ENCODE peak calls at places on chromosomes 6 and 20, in eight cellular contexts. U is RWPE1; Z is HFF-Myc; H is cardiac muscle cell; V is Panc1; Q is CD8-positive, alpha-beta T cell; F is stomach; E is fibroblast of the aortic adventitia. M is an unnamed sample.

GRCh38 chr6:11732036-11732545 is 46.5 kb downstream of the ADTRP start:
- DNase-seq in U (no peak), Z (no peak), H (no peak), V (no peak), Q (no peak), F (peak), E (peak), M (no peak)

GRCh38 chr6:137237413-137238170 is 18.4 kb upstream of the IFNGR1 start:
- DNase-seq in U (peak), Z (no peak), H (no peak), V (no peak), Q (no peak), F (no peak), E (peak), M (no peak)

GRCh38 chr6:139515511-139515910 is 141.1 kb upstream of the CITED2 start:
- DNase-seq in U (no peak), Z (no peak), H (peak), V (no peak), Q (no peak), F (no peak), E (no peak), M (no peak)

GRCh38 chr20:11035211-11035610 is 361.4 kb upstream of the JAG1 start:
- DNase-seq in U (no peak), Z (no peak), H (no peak), V (no peak), Q (no peak), F (no peak), E (no peak), M (no peak)

GRCh38 chr20:19817017-19817416 is 59.0 kb downstream of the RIN2 start:
- DNase-seq in U (peak), Z (peak), H (no peak), V (no peak), Q (no peak), F (no peak), E (peak), M (no peak)

GRCh38 chr20:45011108-45011526 is 44.8 kb downstream of the STK4 start:
- DNase-seq in U (peak), Z (no peak), H (peak), V (peak), Q (peak), F (peak), E (peak), M (peak)

GRCh38 chr20:50434653-50435396 is 75.4 kb upstream of the PTPN1 start:
- DNase-seq in U (peak), Z (no peak), H (no peak), V (no peak), Q (no peak), F (no peak), E (peak), M (no peak)

GRCh38 chr20:37651932-37652331 is 41.9 kb upstream of the CTNNBL1 start:
- DNase-seq in U (peak), Z (no peak), H (peak), V (no peak), Q (no peak), F (peak), E (peak), M (peak)

GRCh38 chr6:32637219-32637880 is at the start of gene HLA-DQA1:
- DNase-seq in U (no peak), Z (no peak), H (no peak), V (no peak), Q (no peak), F (no peak), E (no peak), M (no peak)

GRCh38 chr6:143803769-143804540 is 39.2 kb upstream of the LTV1 start:
- DNase-seq in U (no peak), Z (no peak), H (no peak), V (no peak), Q (no peak), F (no peak), E (no peak), M (no peak)

GRCh38 chr6:67606905-67607828 is 1027.9 kb upstream of the ADGRB3 start:
- DNase-seq in U (no peak), Z (no peak), H (no peak), V (no peak), Q (no peak), F (no peak), E (peak), M (no peak)

GRCh38 chr20:63934271-63935068 is 21.7 kb downstream of the UCKL1 start:
- DNase-seq in U (no peak), Z (no peak), H (peak), V (no peak), Q (no peak), F (no peak), E (no peak), M (peak)

GRCh38 chr6:119535332-119535731 is 185.8 kb upstream of the MAN1A1 start:
- DNase-seq in U (no peak), Z (no peak), H (no peak), V (no peak), Q (no peak), F (no peak), E (no peak), M (no peak)

GRCh38 chr6:5135783-5136376 is 50.7 kb downstream of the PPP1R3G start:
- DNase-seq in U (no peak), Z (no peak), H (no peak), V (no peak), Q (peak), F (no peak), E (no peak), M (peak)

GRCh38 chr20:64161595-64162238 is 2.5 kb upstream of the MYT1 start:
- DNase-seq in U (peak), Z (peak), H (peak), V (no peak), Q (peak), F (no peak), E (peak), M (peak)

GRCh38 chr6:47168176-47168575 is 126.0 kb upstream of the ADGRF1 start:
- DNase-seq in U (peak), Z (peak), H (no peak), V (peak), Q (no peak), F (peak), E (peak), M (no peak)

GRCh38 chr6:158905277-158905676 is 86.1 kb upstream of the EZR start:
- DNase-seq in U (no peak), Z (no peak), H (no peak), V (no peak), Q (no peak), F (no peak), E (no peak), M (no peak)

GRCh38 chr6:108737594-108738546 is 110.4 kb upstream of the ARMC2 start:
- DNase-seq in U (peak), Z (peak), H (no peak), V (peak), Q (no peak), F (peak), E (peak), M (no peak)

GRCh38 chr6:37103169-37104039 is 66.5 kb upstream of the PIM1 start:
- DNase-seq in U (peak), Z (no peak), H (peak), V (no peak), Q (no peak), F (peak), E (peak), M (peak)

GRCh38 chr6:72894091-72894490 is 272.2 kb downstream of the KCNQ5 start:
- DNase-seq in U (peak), Z (no peak), H (no peak), V (no peak), Q (no peak), F (no peak), E (no peak), M (no peak)

GRCh38 chr20:15799871-15800270 is 773.4 kb downstream of the KIF16B start:
- DNase-seq in U (no peak), Z (no peak), H (no peak), V (no peak), Q (no peak), F (no peak), E (no peak), M (no peak)

GRCh38 chr20:48827880-48828733 is at the start of gene PREX1:
- DNase-seq in U (peak), Z (no peak), H (peak), V (no peak), Q (peak), F (peak), E (peak), M (peak)

GRCh38 chr6:11328613-11329247 is 96.3 kb upstream of the NEDD9 start:
- DNase-seq in U (no peak), Z (no peak), H (no peak), V (no peak), Q (no peak), F (no peak), E (peak), M (no peak)

GRCh38 chr20:53809242-53809641 is 215.6 kb upstream of the ZNF217 start:
- DNase-seq in U (no peak), Z (no peak), H (no peak), V (no peak), Q (no peak), F (no peak), E (no peak), M (no peak)

GRCh38 chr6:29834564-29835436 is 7.2 kb downstream of the HLA-G start:
- DNase-seq in U (no peak), Z (no peak), H (peak), V (no peak), Q (peak), F (peak), E (peak), M (peak)

GRCh38 chr6:56399250-56399671 is 151.9 kb upstream of the COL21A1 start:
- DNase-seq in U (no peak), Z (no peak), H (no peak), V (no peak), Q (no peak), F (no peak), E (peak), M (no peak)

GRCh38 chr6:157954150-157955117 is 27.2 kb upstream of the SYNJ2 start:
- DNase-seq in U (no peak), Z (no peak), H (no peak), V (no peak), Q (no peak), F (peak), E (peak), M (no peak)

GRCh38 chr6:55617272-55617671 is 38.3 kb upstream of the HMGCLL1 start:
- DNase-seq in U (peak), Z (peak), H (peak), V (peak), Q (no peak), F (no peak), E (peak), M (peak)

GRCh38 chr6:84103029-84103428 is 69.5 kb downstream of the MRAP2 start:
- DNase-seq in U (no peak), Z (peak), H (no peak), V (no peak), Q (no peak), F (no peak), E (peak), M (no peak)

GRCh38 chr20:9999660-10000059 is 35.1 kb upstream of the ANKEF1 start:
- DNase-seq in U (no peak), Z (no peak), H (no peak), V (no peak), Q (no peak), F (no peak), E (no peak), M (no peak)

GRCh38 chr6:112581015-112581414 is 233.9 kb downstream of the RFPL4B start:
- DNase-seq in U (no peak), Z (no peak), H (no peak), V (no peak), Q (no peak), F (no peak), E (no peak), M (no peak)

GRCh38 chr20:22305391-22305790 is 279.0 kb downstream of the FOXA2 start:
- DNase-seq in U (no peak), Z (no peak), H (no peak), V (no peak), Q (no peak), F (no peak), E (no peak), M (no peak)

GRCh38 chr20:22302039-22302438 is 282.3 kb downstream of the FOXA2 start:
- DNase-seq in U (no peak), Z (no peak), H (no peak), V (no peak), Q (no peak), F (no peak), E (no peak), M (no peak)

GRCh38 chr20:22308934-22309333 is 275.4 kb downstream of the FOXA2 start:
- DNase-seq in U (no peak), Z (no peak), H (no peak), V (no peak), Q (no peak), F (no peak), E (no peak), M (no peak)

DNA sequence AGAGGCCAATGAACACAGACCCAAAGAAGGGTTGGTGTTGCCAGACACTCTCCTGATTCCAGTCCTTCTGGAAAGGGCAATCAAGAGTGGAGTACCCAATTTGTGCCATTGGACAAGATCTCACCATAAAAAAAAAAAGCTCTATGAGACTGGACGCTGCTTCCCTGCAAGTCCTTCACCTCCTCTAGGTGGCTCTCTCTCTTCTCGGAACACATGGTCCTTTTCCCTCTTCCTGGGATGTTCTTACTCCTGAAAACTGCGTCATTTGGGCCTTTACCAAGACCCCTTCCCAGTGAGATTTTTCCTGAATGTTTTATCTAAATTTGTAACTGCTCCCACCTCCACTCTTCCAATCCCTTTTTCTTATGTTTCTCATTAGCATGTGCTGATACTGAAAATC is 280.8 kb downstream of the FOXA2 start:
- DNase-seq in U (no peak), Z (no peak), H (peak), V (no peak), Q (no peak), F (no peak), E (no peak), M (no peak)
- TF ChIP-seq CTCF in U (peak), Z (no peak), H (no peak), V (peak), Q (no peak), F (no peak), E (peak), M (no peak)

DNA sequence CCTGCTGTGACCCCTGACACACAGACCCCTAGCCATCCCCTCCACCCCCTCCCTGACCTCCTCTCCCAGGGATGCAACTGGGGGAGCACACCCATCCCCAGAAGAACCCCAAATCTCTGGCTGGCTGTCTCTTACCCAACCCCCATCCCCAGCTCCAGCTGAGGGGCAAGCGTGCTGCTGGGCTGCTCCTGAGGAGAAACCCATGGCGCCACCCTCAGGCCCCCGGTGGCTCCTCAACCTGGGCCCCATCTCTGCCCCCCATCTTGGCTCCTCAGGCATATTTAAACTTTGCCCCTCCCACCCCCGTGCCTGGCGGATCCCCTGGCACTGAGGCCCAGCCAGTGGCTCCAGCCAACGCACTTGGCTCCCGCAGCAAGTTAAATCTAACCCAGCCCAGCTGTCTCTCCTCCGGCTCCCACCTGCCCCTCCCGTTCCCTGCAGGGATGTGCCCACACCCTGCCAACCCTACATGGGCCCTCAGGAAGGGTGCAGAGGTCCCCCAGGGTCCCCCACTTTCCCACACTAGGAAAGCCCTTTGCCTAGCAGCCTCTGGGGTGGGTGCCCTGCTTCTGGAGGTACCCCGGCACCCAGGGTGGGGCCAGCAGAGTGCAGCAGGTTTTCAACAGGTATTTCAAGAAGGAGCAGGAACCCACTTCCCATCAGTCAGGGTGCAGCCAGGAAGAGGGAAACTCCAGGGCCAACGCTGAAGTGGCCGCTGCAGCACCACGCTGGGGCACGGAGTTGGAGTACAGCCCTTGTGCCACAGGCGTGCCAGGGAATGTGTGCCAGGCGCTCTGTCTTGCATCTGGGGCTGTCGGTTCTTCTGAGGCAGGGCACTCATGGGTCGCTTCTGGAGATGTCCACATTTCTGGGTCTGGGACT is 5.3 kb upstream of the OSBPL2 start:
- DNase-seq in U (no peak), Z (no peak), H (no peak), V (no peak), Q (no peak), F (peak), E (no peak), M (no peak)
- TF ChIP-seq CTCF in U (no peak), Z (no peak), H (no peak), V (no peak), Q (no peak), F (no peak), E (no peak), M (no peak)

GRCh38 chr20:325889-326644 is 715 bp downstream of the SOX12 start:
- DNase-seq in U (no peak), Z (no peak), H (peak), V (no peak), Q (no peak), F (peak), E (peak), M (peak)

GRCh38 chr20:327041-327945 is 1.9 kb downstream of the SOX12 start:
- DNase-seq in U (peak), Z (peak), H (peak), V (no peak), Q (peak), F (peak), E (peak), M (peak)

GRCh38 chr20:326645-327031 is 1.3 kb downstream of the SOX12 start:
- DNase-seq in U (no peak), Z (no peak), H (peak), V (no peak), Q (no peak), F (peak), E (no peak), M (peak)

GRCh38 chr20:325043-325888 is at the start of gene SOX12:
- DNase-seq in U (peak), Z (no peak), H (peak), V (no peak), Q (peak), F (peak), E (peak), M (peak)

DNA sequence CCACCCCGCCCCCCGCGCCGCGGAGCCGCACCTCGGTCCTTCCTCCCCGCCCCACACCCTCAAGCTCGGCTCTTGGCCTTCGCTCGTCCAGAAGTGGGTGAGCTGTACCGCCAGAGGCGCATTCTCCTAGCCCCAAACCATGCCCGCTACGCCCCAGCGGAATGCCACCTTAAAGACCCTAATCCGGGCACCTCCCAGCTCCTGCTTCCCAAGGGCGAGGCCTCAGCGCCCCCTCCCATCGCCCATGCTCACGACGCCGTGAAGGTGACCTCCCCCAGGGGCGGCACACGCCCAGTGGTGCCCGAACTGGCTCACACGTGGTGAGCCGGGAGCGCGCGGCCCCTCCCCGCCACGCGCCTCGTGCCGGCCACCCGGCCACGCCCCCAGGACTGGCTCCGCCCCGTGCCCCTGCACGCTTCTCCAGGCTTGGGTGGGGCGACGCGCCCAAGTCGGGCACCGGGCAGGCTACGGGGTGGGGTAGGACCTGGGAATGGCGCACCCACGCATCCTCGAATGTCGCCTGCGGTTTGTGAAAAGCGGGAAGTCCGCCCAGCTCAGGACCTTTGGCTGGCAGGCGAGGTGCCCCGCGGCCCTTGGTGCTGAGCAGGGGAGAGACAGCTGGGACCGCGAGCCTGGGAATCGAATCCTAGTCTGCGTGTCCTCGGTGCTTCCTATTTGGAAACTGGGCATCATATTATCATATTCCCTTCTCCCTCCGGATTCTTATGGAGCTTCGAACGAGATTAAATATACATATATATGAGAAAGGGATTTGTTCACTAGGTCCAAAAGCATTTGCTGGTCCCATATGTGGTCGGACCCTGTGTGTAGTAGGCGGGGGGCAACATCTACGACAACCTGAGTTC is 942 bp upstream of the SOX12 start:
- DNase-seq in U (peak), Z (no peak), H (peak), V (peak), Q (peak), F (peak), E (peak), M (peak)
- TF ChIP-seq CTCF in U (no peak), Z (no peak), H (peak), V (no peak), Q (peak), F (no peak), E (peak), M (peak)

GRCh38 chr20:24651171-24651972 is 181.9 kb downstream of the SYNDIG1 start:
- DNase-seq in U (no peak), Z (no peak), H (no peak), V (no peak), Q (no peak), F (no peak), E (peak), M (no peak)
- TF ChIP-seq CTCF in U (no peak), Z (no peak), H (no peak), V (no peak), Q (no peak), F (no peak), E (no peak), M (no peak)

GRCh38 chr6:34062815-34063214 is 83.1 kb downstream of the GRM4 start:
- DNase-seq in U (no peak), Z (no peak), H (no peak), V (no peak), Q (no peak), F (no peak), E (no peak), M (no peak)
- TF ChIP-seq CTCF in U (no peak), Z (peak), H (no peak), V (peak), Q (no peak), F (no peak), E (peak), M (peak)

M was measured in nephron progenitor cell.